ENCODE peak calls at places on chromosomes 2 and 18, in five cellular contexts. U is NCI-H510A treated with DMSO at 0.1 percent for 48 hours, S is pancreas, R is fibroblast of the aortic adventitia, P is left cardiac atrium. C is an unnamed sample.

GRCh38 chr2:238868616-238869292 is 20.9 kb downstream of the TWIST2 start:
- DNase-seq in P (peak), U (no peak), R (peak), S (no peak), C (no peak)

GRCh38 chr2:104368089-104368488 is 485.8 kb upstream of the POU3F3 start:
- DNase-seq in S (no peak), P (no peak), R (no peak), U (no peak), C (no peak)

GRCh38 chr2:74849228-74849892 is 15.4 kb downstream of the HK2 start:
- DNase-seq in R (no peak), P (peak), U (no peak), S (no peak), C (peak)

GRCh38 chr2:133657591-133657990 is 89.3 kb upstream of the NCKAP5 start:
- DNase-seq in R (no peak), S (no peak), P (no peak), U (no peak), C (no peak)

GRCh38 chr2:185318271-185318724 is 420.3 kb upstream of the FSIP2 start:
- DNase-seq in U (no peak), P (no peak), S (no peak), R (no peak), C (no peak)

GRCh38 chr2:143856973-143857372 is 662.9 kb downstream of the ZEB2 start:
- DNase-seq in S (no peak), U (no peak), P (no peak), R (no peak), C (no peak)

GRCh38 chr18:46452820-46453219 is 204.2 kb downstream of the LOXHD1 start:
- DNase-seq in R (peak), S (no peak), U (no peak), P (no peak), C (no peak)

GRCh38 chr2:221530653-221531037 is 41.5 kb downstream of the EPHA4 start:
- DNase-seq in U (no peak), P (no peak), S (no peak), R (no peak), C (no peak)

GRCh38 chr2:168961450-168962229 is 60.5 kb downstream of the G6PC2 start:
- DNase-seq in P (no peak), S (no peak), R (peak), U (peak), C (peak)

GRCh38 chr2:202609381-202610145 is 25.2 kb upstream of the FAM117B start:
- DNase-seq in U (no peak), S (no peak), P (no peak), R (no peak), C (no peak)

GRCh38 chr2:155696561-155696960 is 636.0 kb downstream of the NR4A2 start:
- DNase-seq in P (no peak), R (no peak), U (no peak), S (no peak), C (no peak)

GRCh38 chr2:224036731-224037376 is 2.2 kb downstream of the SERPINE2 start:
- DNase-seq in R (no peak), P (no peak), S (no peak), U (no peak), C (no peak)

GRCh38 chr2:212912445-212913103 is 238.8 kb downstream of the IKZF2 start:
- DNase-seq in S (no peak), U (no peak), R (peak), P (no peak), C (no peak)

GRCh38 chr2:208726242-208726641 is 319.6 kb downstream of the PTH2R start:
- DNase-seq in R (no peak), S (no peak), U (no peak), P (no peak), C (no peak)

GRCh38 chr2:240992572-240993291 is 5.7 kb upstream of the SNED1 start:
- DNase-seq in S (peak), R (no peak), P (peak), U (no peak), C (no peak)

GRCh38 chr2:20157606-20157970 is 67.3 kb downstream of the SDC1 start:
- DNase-seq in P (no peak), R (no peak), S (no peak), U (no peak), C (no peak)

GRCh38 chr2:159859583-159859982 is 61.6 kb upstream of the CD302 start:
- DNase-seq in U (no peak), S (no peak), R (no peak), P (no peak), C (no peak)

GRCh38 chr2:38146917-38147307 is 71.0 kb upstream of the CYP1B1 start:
- DNase-seq in U (no peak), R (peak), P (peak), S (no peak), C (no peak)

GRCh38 chr2:23287250-23287704 is 97.7 kb upstream of the KLHL29 start:
- DNase-seq in R (peak), S (no peak), U (no peak), P (no peak), C (no peak)

GRCh38 chr2:17592731-17593409 is 52.4 kb downstream of the VSNL1 start:
- DNase-seq in P (no peak), R (no peak), U (no peak), S (no peak), C (no peak)

GRCh38 chr18:32373505-32373904 is 97.2 kb downstream of the GAREM1 start:
- DNase-seq in P (no peak), R (no peak), U (no peak), S (no peak), C (no peak)

GRCh38 chr18:22088029-22088428 is 81.4 kb upstream of the GATA6 start:
- DNase-seq in P (peak), S (peak), U (no peak), R (no peak), C (no peak)

GRCh38 chr2:55776479-55776878 is 82.8 kb upstream of the PNPT1 start:
- DNase-seq in P (no peak), S (no peak), U (no peak), R (no peak), C (no peak)

GRCh38 chr2:80288576-80288975 is 16.0 kb downstream of the LRRTM1 start:
- DNase-seq in S (no peak), R (peak), P (peak), U (no peak), C (no peak)

GRCh38 chr18:75289762-75290161 is 79.2 kb downstream of the TSHZ1 start:
- DNase-seq in R (no peak), P (no peak), U (no peak), S (no peak), C (no peak)

GRCh38 chr18:27540126-27540525 is 355.0 kb upstream of the CHST9 start:
- DNase-seq in R (no peak), U (no peak), S (no peak), P (no peak), C (no peak)

GRCh38 chr2:15976334-15976733 is 36.0 kb downstream of the MYCN start:
- DNase-seq in U (no peak), R (no peak), S (no peak), P (no peak), C (no peak)

GRCh38 chr2:96546321-96546720 is 9.8 kb downstream of the ARID5A start:
- DNase-seq in U (no peak), S (no peak), P (no peak), R (no peak), C (no peak)

GRCh38 chr2:99975386-99975785 is 167.0 kb downstream of the AFF3 start:
- DNase-seq in P (no peak), S (no peak), U (no peak), R (peak), C (no peak)

GRCh38 chr18:73942081-73942625 is 205.5 kb downstream of the FBXO15 start:
- DNase-seq in R (no peak), P (no peak), U (peak), S (no peak), C (no peak)

GRCh38 chr18:70036771-70037452 is 89.2 kb upstream of the CD226 start:
- DNase-seq in R (no peak), U (no peak), P (no peak), S (no peak), C (no peak)

GRCh38 chr2:10658041-10658913 is 31.5 kb downstream of the NOL10 start:
- DNase-seq in U (no peak), P (no peak), R (peak), S (no peak), C (peak)

GRCh38 chr2:72011791-72012190 is 135.9 kb downstream of the CYP26B1 start:
- DNase-seq in P (no peak), R (no peak), U (no peak), S (no peak), C (no peak)

C was measured in KBM-7.